ENCODE peak calls at places on chromosomes 2 and 18, in eight cellular contexts. P is spleen, H is lower lobe of right lung, E is GM23248, V is GM06990, X is lung, N is psoas muscle, I is osteoblast. B is an unnamed sample.

GRCh38 chr2:30109856-30110255 is 37.0 kb upstream of the YPEL5 start:
- DNase-seq in H (no peak), V (no peak), N (no peak), P (no peak), E (no peak), I (no peak), X (no peak), B (no peak)

GRCh38 chr18:13217971-13218375 is 587 bp upstream of the LDLRAD4 start:
- DNase-seq in V (no peak), P (no peak), X (no peak), I (no peak), E (no peak), H (no peak), N (peak; percentile 77), B (no peak)

GRCh38 chr2:158969162-158969716 is 799 bp downstream of the TANC1 start:
- DNase-seq in V (no peak), E (peak; percentile 34), X (no peak), H (no peak), N (no peak), P (no peak), I (peak; percentile 68), B (no peak)

GRCh38 chr2:241935314-241935713 is 65.8 kb downstream of the RTP5 start:
- DNase-seq in N (no peak), X (no peak), H (no peak), E (peak; percentile 73), P (no peak), I (peak; percentile 97), V (no peak), B (no peak)

GRCh38 chr18:25099838-25100393 is 252.1 kb downstream of the ZNF521 start:
- DNase-seq in H (no peak), E (peak; percentile 33), V (no peak), N (no peak), I (no peak), X (no peak), P (no peak), B (peak; percentile 63)

GRCh38 chr2:194003911-194004310 is 1653.1 kb upstream of the SLC39A10 start:
- DNase-seq in P (no peak), N (no peak), X (no peak), I (no peak), V (no peak), H (no peak), E (peak; percentile 21), B (no peak)

GRCh38 chr18:323253-323622 is 55.4 kb upstream of the THOC1 start:
- DNase-seq in I (no peak), X (no peak), E (peak; percentile 66), P (no peak), H (no peak), N (no peak), V (no peak), B (no peak)

GRCh38 chr2:227183657-227184367 is 19.4 kb downstream of the COL4A3 start:
- DNase-seq in X (peak; percentile 85), H (peak; percentile 51), P (no peak), V (no peak), E (peak; percentile 4), I (no peak), N (no peak), B (no peak)

GRCh38 chr2:183284606-183285005 is 160.4 kb downstream of the NUP35 start:
- DNase-seq in E (peak; percentile 92), I (peak; percentile 57), P (no peak), N (no peak), H (no peak), V (no peak), X (no peak), B (no peak)

GRCh38 chr2:185477452-185477851 is 261.2 kb upstream of the FSIP2 start:
- DNase-seq in N (no peak), I (no peak), H (no peak), E (no peak), X (no peak), V (no peak), P (no peak), B (no peak)

GRCh38 chr2:102585704-102586404 is 33.5 kb upstream of the SLC9A2 start:
- DNase-seq in I (no peak), V (no peak), N (no peak), X (no peak), H (no peak), P (no peak), E (no peak), B (no peak)

GRCh38 chr2:23495661-23496114 is 110.7 kb downstream of the KLHL29 start:
- DNase-seq in P (peak; percentile 67), I (no peak), E (no peak), V (no peak), X (no peak), N (peak; percentile 66), H (no peak), B (no peak)

GRCh38 chr2:115290478-115290877 is 848.0 kb downstream of the DPP10 start:
- DNase-seq in I (no peak), N (no peak), P (no peak), H (no peak), X (no peak), E (no peak), V (no peak), B (no peak)

GRCh38 chr2:48707466-48707865 is 48.1 kb downstream of the LHCGR start:
- DNase-seq in V (no peak), I (no peak), N (no peak), P (no peak), E (no peak), X (peak; percentile 33), H (peak; percentile 65), B (no peak)

GRCh38 chr18:57051586-57052044 is 95.3 kb upstream of the BOD1L2 start:
- DNase-seq in H (no peak), E (no peak), X (no peak), V (peak; percentile 47), P (no peak), I (no peak), N (no peak), B (peak; percentile 78)

GRCh38 chr2:925309-925708 is 25.3 kb upstream of the SNTG2 start:
- DNase-seq in N (no peak), V (no peak), X (no peak), I (no peak), H (no peak), E (no peak), P (no peak), B (no peak)
- H3K4me3 ChIP-seq in N (no peak overlapping the region), V (no peak overlapping the region), X (no peak overlapping the region), I (no peak overlapping the region), H (no peak overlapping the region), E (no peak overlapping the region), P (no peak overlapping the region), B (no peak overlapping the region)

DNA sequence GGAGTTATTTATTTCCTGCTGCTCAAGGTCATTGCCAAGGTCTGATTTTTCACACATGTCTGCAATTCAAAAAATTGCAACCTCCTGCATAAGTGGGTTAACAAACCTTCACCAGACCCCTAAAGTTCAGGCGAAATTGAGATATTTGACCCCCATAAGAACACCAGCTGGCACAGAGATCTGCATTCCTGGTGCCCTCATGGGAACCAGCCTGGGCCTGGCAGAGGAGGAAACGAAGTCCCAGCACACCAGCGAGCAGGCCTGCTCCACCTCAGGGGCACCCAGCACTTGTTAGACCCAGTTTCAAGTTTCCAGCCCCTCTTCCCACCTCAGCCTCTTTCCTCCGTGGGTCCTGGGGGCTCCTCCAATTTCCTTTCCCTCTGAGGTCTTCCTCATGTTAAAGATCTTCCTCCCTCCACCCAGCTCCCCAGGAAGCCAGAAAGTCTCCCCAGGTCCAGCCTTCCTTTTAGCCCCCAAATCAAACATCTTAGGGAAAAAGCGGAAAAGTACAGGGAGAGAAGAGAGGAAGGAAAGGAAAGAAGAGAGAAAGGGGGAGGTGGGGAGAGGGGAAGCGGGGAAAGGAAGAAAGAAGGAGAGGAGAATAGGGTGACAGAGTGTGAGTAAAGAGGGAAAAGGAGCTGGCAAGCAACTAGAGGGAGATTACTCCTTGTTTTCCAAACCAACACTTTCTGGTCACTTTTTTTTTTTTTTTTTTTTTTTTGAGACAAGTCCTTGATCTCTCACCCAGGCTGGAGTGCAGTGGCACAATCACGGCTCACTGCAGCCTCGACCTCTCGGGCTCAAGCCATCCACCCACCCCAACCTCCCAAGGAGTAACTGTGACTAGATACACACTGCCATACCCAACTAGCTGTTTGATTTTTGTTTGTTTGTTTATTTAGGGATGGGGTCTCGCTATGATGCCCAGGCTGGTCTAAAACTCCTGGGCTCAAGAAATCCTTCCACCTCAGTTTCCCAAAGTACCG is 3.9 kb upstream of the C2orf72 start:
- DNase-seq in I (no peak), E (no peak), H (no peak), P (no peak), X (no peak), V (no peak), N (no peak), B (no peak)
- H3K27me3 ChIP-seq in I (peaks cover 39% of the 10 kb centered on the region), E (peaks cover 38% of the 10 kb centered on the region), H (peaks cover 33% of the 10 kb centered on the region), P (peaks cover 30% of the 10 kb centered on the region), X (no peaks in the 10 kb centered on the region), V (peaks cover 1% of the 10 kb centered on the region), N (peaks cover 14% of the 10 kb centered on the region), B (peaks cover 56% of the 10 kb centered on the region)

DNA sequence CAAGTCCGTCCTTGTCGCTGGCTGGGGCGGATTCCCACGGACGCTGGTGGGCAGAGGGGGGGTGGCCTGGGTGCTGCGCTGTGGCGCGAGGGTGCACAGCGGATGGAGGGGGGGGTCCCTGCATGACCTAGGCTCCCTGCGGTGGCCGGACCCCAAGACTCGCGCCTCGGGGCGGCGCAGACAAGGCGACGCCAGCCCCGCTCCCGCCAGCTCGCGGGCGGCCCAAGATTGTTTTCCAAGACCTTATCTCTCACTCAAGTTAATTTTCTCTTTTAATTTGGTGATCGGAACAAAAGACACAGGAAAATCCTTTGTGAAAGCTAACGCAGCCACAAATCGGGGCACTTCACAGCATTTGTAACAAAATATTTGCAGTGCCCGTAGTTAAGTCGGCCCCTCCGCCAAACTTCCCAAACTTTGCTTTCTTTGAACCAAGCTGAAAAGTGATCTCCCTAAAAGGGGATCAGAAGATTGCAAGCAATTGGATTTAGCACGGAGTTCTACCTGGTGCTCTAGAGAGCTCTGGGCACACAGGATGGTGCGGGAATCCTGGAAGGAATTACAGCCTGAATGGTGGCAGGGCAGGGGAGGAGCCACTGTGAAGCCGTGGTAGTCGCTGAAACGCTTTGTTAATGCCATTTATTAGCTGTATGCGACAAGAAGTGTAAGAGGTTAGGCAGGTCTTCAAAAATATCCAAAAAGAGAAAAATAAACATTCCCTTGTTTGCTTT is 4.8 kb upstream of the ID2 start:
- DNase-seq in V (no peak), I (no peak), E (peak; percentile 62), P (no peak), X (no peak), H (peak; percentile 56), N (no peak), B (peak; percentile 50)
- H3K4me3 ChIP-seq in V (no peak overlapping the region), I (peak overlapping the region; percentile 81), E (peak overlapping the region; percentile 75), P (peak overlapping the region; percentile 47), X (no peak overlapping the region), H (peak overlapping the region; percentile 71), N (peak overlapping the region; percentile 67), B (peak overlapping the region; percentile 46)

GRCh38 chr2:219417374-219417773 is 803 bp upstream of the DES start:
- DNase-seq in H (no peak), N (peak; percentile 80), V (no peak), E (no peak), X (no peak), I (peak; percentile 87), P (no peak), B (no peak)

GRCh38 chr2:219416938-219417337 is 1.2 kb upstream of the DES start:
- DNase-seq in E (no peak), I (peak; percentile 45), P (no peak), V (no peak), N (no peak), X (no peak), H (no peak), B (no peak)

GRCh38 chr2:219418570-219419189 is 503 bp downstream of the DES start:
- DNase-seq in P (no peak), I (peak; percentile 54), V (no peak), X (no peak), E (peak; percentile 44), H (no peak), N (peak; percentile 70), B (no peak)

GRCh38 chr2:219419331-219420197 is 1.4 kb downstream of the DES start:
- DNase-seq in H (no peak), V (no peak), P (no peak), I (peak; percentile 53), N (peak; percentile 90), E (no peak), X (no peak), B (no peak)

GRCh38 chr2:219418155-219418569 is at the start of gene DES:
- DNase-seq in H (no peak), X (no peak), E (peak; percentile 61), I (peak; percentile 78), N (peak; percentile 95), P (no peak), V (no peak), B (no peak)
- H3K27me3 ChIP-seq in H (peaks cover 35% of the 10 kb centered on the region), X (no peaks in the 10 kb centered on the region), E (no peaks in the 10 kb centered on the region), I (peaks cover 6% of the 10 kb centered on the region), N (no peaks in the 10 kb centered on the region), P (peaks cover 21% of the 10 kb centered on the region), V (no peaks in the 10 kb centered on the region), B (no peaks in the 10 kb centered on the region)